ENCODE peak calls at places on chromosome 15, in six cellular contexts. One of them, this sample, is unnamed.

GRCh38 chr15:58933311-58934113 is at the start of gene SLTM:
- DNase-seq in foreskin fibroblast: peak
- DNase-seq in endothelial cell: peak
- DNase-seq in transverse colon: peak
- DNase-seq in endothelial cell of umbilical vein: peak
- DNase-seq in psoas muscle: peak
- DNase-seq in this sample: peak

GRCh38 chr15:79738198-79738597 is 158.6 kb downstream of the MTHFS start:
- DNase-seq in foreskin fibroblast: no peak
- DNase-seq in endothelial cell: no peak
- DNase-seq in transverse colon: no peak
- DNase-seq in endothelial cell of umbilical vein: no peak
- DNase-seq in psoas muscle: no peak
- DNase-seq in this sample: no peak

GRCh38 chr15:67542192-67542461 is 376 bp upstream of the MAP2K5 start:
- DNase-seq in foreskin fibroblast: no peak
- DNase-seq in endothelial cell: peak
- DNase-seq in transverse colon: no peak
- DNase-seq in endothelial cell of umbilical vein: no peak
- DNase-seq in psoas muscle: no peak
- DNase-seq in this sample: no peak

GRCh38 chr15:92714071-92714456 is 58.5 kb upstream of the FAM174B start:
- DNase-seq in foreskin fibroblast: peak
- DNase-seq in endothelial cell: peak
- DNase-seq in transverse colon: no peak
- DNase-seq in endothelial cell of umbilical vein: peak
- DNase-seq in psoas muscle: no peak
- DNase-seq in this sample: no peak

GRCh38 chr15:81216411-81216810 is 19.7 kb downstream of the IL16 start:
- DNase-seq in foreskin fibroblast: no peak
- DNase-seq in endothelial cell: no peak
- DNase-seq in transverse colon: no peak
- DNase-seq in endothelial cell of umbilical vein: no peak
- DNase-seq in psoas muscle: no peak
- DNase-seq in this sample: no peak

GRCh38 chr15:40415226-40415625 is 9.6 kb downstream of the IVD start:
- DNase-seq in foreskin fibroblast: no peak
- DNase-seq in endothelial cell: no peak
- DNase-seq in transverse colon: no peak
- DNase-seq in endothelial cell of umbilical vein: no peak
- DNase-seq in psoas muscle: no peak
- DNase-seq in this sample: no peak

GRCh38 chr15:23801881-23802280 is 114.8 kb upstream of the NDN start:
- DNase-seq in foreskin fibroblast: no peak
- DNase-seq in endothelial cell: no peak
- DNase-seq in transverse colon: no peak
- DNase-seq in endothelial cell of umbilical vein: no peak
- DNase-seq in psoas muscle: no peak
- DNase-seq in this sample: no peak

GRCh38 chr15:29103825-29104565 is 165.6 kb downstream of the NSMCE3 start:
- DNase-seq in foreskin fibroblast: peak
- DNase-seq in endothelial cell: peak
- DNase-seq in transverse colon: peak
- DNase-seq in endothelial cell of umbilical vein: peak
- DNase-seq in psoas muscle: peak
- DNase-seq in this sample: no peak

GRCh38 chr15:41971089-41971892 is 1.1 kb downstream of the EHD4 start:
- DNase-seq in foreskin fibroblast: peak
- DNase-seq in endothelial cell: peak
- DNase-seq in transverse colon: peak
- DNase-seq in endothelial cell of umbilical vein: peak
- DNase-seq in psoas muscle: peak
- DNase-seq in this sample: peak
- TF ChIP-seq CTCF in foreskin fibroblast: no peak
- TF ChIP-seq CTCF in endothelial cell: no peak
- TF ChIP-seq CTCF in transverse colon: peak
- TF ChIP-seq CTCF in endothelial cell of umbilical vein: peak
- TF ChIP-seq CTCF in psoas muscle: no peak
- TF ChIP-seq CTCF in this sample: no peak

DNA sequence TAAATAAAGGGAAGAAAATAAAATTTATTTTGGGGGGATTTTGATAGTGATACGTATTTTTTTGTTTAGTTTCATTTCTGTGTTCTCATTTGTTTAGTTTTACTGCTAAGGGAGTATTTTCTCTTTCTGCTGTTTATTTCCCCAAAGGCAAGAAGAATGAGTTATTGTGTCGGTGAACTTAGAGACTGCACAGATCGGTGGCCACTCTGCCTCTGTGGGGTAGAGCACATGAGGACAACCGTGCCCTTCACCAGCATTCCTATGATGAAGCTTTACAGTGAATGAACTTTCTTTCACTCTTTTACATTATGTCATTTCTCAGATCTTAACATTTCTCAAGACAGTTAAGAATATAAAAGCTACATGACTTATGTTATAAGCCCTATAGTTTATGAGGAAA is 214.4 kb downstream of the OCA2 start:
- DNase-seq in foreskin fibroblast: no peak
- DNase-seq in endothelial cell: no peak
- DNase-seq in transverse colon: no peak
- DNase-seq in endothelial cell of umbilical vein: no peak
- DNase-seq in psoas muscle: no peak
- DNase-seq in this sample: no peak
- TF ChIP-seq CTCF in foreskin fibroblast: no peak
- TF ChIP-seq CTCF in endothelial cell: no peak
- TF ChIP-seq CTCF in transverse colon: no peak
- TF ChIP-seq CTCF in endothelial cell of umbilical vein: no peak
- TF ChIP-seq CTCF in psoas muscle: no peak
- TF ChIP-seq CTCF in this sample: no peak

GRCh38 chr15:74839526-74840395 is 3.2 kb downstream of the ULK3 start:
- DNase-seq in foreskin fibroblast: no peak
- DNase-seq in endothelial cell: no peak
- DNase-seq in transverse colon: no peak
- DNase-seq in endothelial cell of umbilical vein: no peak
- DNase-seq in psoas muscle: no peak
- DNase-seq in this sample: no peak
- TF ChIP-seq CTCF in foreskin fibroblast: no peak
- TF ChIP-seq CTCF in endothelial cell: no peak
- TF ChIP-seq CTCF in transverse colon: no peak
- TF ChIP-seq CTCF in endothelial cell of umbilical vein: no peak
- TF ChIP-seq CTCF in psoas muscle: no peak
- TF ChIP-seq CTCF in this sample: no peak

DNA sequence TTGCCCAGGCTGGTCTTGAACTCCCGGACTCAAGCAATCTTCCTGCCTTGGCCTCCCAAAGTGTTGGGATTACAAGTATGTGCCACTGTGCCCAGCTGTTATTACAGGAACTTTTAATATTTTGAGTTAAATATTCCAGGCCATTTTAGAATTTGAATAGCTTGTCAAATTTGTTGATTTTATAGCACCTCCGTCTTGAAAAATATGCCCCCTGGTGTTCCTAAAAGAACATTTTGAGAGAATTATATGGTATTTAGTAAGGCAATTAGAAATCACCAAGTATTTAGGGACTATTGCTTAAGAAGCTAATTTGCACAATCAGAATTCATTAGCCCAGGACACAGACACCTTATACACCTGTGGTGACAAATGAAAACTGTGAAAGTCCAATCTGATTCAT is 23.7 kb downstream of the PDE8A start:
- DNase-seq in foreskin fibroblast: no peak
- DNase-seq in endothelial cell: no peak
- DNase-seq in transverse colon: no peak
- DNase-seq in endothelial cell of umbilical vein: no peak
- DNase-seq in psoas muscle: no peak
- DNase-seq in this sample: no peak
- TF ChIP-seq CTCF in foreskin fibroblast: no peak
- TF ChIP-seq CTCF in endothelial cell: peak
- TF ChIP-seq CTCF in transverse colon: no peak
- TF ChIP-seq CTCF in endothelial cell of umbilical vein: no peak
- TF ChIP-seq CTCF in psoas muscle: no peak
- TF ChIP-seq CTCF in this sample: no peak

GRCh38 chr15:62027916-62028315 is 32.3 kb downstream of the VPS13C start:
- DNase-seq in foreskin fibroblast: no peak
- DNase-seq in endothelial cell: no peak
- DNase-seq in transverse colon: no peak
- DNase-seq in endothelial cell of umbilical vein: no peak
- DNase-seq in psoas muscle: no peak
- DNase-seq in this sample: no peak

GRCh38 chr15:62020576-62021160 is 39.6 kb downstream of the VPS13C start:
- DNase-seq in foreskin fibroblast: no peak
- DNase-seq in endothelial cell: no peak
- DNase-seq in transverse colon: no peak
- DNase-seq in endothelial cell of umbilical vein: no peak
- DNase-seq in psoas muscle: no peak
- DNase-seq in this sample: no peak

GRCh38 chr15:62026707-62027565 is 33.3 kb downstream of the VPS13C start:
- DNase-seq in foreskin fibroblast: no peak
- DNase-seq in endothelial cell: no peak
- DNase-seq in transverse colon: no peak
- DNase-seq in endothelial cell of umbilical vein: no peak
- DNase-seq in psoas muscle: no peak
- DNase-seq in this sample: no peak

DNA sequence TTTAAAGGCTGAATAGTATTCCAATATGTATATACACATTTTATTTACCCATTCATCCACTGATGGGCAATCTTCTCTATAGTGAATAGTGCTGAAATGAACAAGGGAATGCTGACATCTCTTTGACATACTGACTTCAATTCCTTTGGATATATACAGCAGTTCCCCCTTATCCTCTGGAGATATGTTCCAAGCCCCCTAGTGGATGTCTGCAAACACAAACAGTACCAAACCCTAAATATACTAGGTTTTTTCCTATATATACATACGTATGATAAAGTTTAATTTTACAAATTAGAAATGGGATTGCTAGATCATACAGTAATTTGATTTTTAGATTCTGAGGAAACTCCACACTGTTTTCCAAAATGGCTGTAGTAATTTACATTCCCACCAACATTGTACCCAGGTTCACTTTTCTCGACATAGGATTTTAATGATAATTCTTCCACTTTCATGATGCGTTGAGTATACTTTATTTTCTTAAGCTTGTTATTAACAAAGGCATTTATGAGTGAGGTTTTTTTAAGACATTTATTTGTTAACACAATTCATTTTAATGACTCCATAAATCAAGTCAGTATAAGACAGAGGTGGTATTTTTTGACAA is 38.2 kb downstream of the VPS13C start:
- DNase-seq in foreskin fibroblast: no peak
- DNase-seq in endothelial cell: no peak
- DNase-seq in transverse colon: no peak
- DNase-seq in endothelial cell of umbilical vein: no peak
- DNase-seq in psoas muscle: no peak
- DNase-seq in this sample: peak
- TF ChIP-seq CTCF in foreskin fibroblast: peak
- TF ChIP-seq CTCF in endothelial cell: peak
- TF ChIP-seq CTCF in transverse colon: no peak
- TF ChIP-seq CTCF in endothelial cell of umbilical vein: peak
- TF ChIP-seq CTCF in psoas muscle: no peak
- TF ChIP-seq CTCF in this sample: peak

GRCh38 chr15:78509726-78510312 is 2.4 kb downstream of the HYKK start:
- DNase-seq in foreskin fibroblast: no peak
- DNase-seq in endothelial cell: no peak
- DNase-seq in transverse colon: no peak
- DNase-seq in endothelial cell of umbilical vein: no peak
- DNase-seq in psoas muscle: no peak
- DNase-seq in this sample: no peak
- TF ChIP-seq CTCF in foreskin fibroblast: no peak
- TF ChIP-seq CTCF in endothelial cell: no peak
- TF ChIP-seq CTCF in transverse colon: no peak
- TF ChIP-seq CTCF in endothelial cell of umbilical vein: no peak
- TF ChIP-seq CTCF in psoas muscle: no peak
- TF ChIP-seq CTCF in this sample: no peak

DNA sequence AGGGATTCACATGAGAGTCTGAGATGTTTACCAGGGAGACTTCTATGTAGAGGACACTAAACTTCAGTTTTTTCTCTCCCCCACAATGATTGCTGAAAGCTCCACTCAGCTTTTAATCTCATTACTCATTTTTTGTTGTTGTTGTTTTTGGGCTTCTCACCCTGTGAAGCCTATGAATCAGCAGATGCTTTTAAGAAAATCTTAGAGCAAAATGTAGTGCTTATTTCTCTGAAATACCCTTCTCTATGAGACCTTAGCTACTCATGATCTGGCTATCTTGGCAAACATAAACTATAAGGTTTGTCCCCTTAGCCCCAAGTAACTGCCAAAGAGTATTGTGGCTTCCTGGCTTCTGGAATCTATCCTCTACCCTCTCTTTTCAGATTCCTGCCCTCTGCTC is 537.3 kb downstream of the OCA2 start:
- DNase-seq in foreskin fibroblast: no peak
- DNase-seq in endothelial cell: no peak
- DNase-seq in transverse colon: no peak
- DNase-seq in endothelial cell of umbilical vein: no peak
- DNase-seq in psoas muscle: no peak
- DNase-seq in this sample: no peak
- TF ChIP-seq CTCF in foreskin fibroblast: no peak
- TF ChIP-seq CTCF in endothelial cell: no peak
- TF ChIP-seq CTCF in transverse colon: no peak
- TF ChIP-seq CTCF in endothelial cell of umbilical vein: no peak
- TF ChIP-seq CTCF in psoas muscle: no peak
- TF ChIP-seq CTCF in this sample: no peak

GRCh38 chr15:53976844-53977392 is 1.3 kb upstream of the UNC13C start:
- DNase-seq in foreskin fibroblast: no peak
- DNase-seq in endothelial cell: peak
- DNase-seq in transverse colon: no peak
- DNase-seq in endothelial cell of umbilical vein: no peak
- DNase-seq in psoas muscle: peak
- DNase-seq in this sample: peak
- TF ChIP-seq CTCF in foreskin fibroblast: no peak
- TF ChIP-seq CTCF in endothelial cell: no peak
- TF ChIP-seq CTCF in transverse colon: no peak
- TF ChIP-seq CTCF in endothelial cell of umbilical vein: no peak
- TF ChIP-seq CTCF in psoas muscle: no peak
- TF ChIP-seq CTCF in this sample: peak

GRCh38 chr15:37880009-37880834 is 54.2 kb upstream of the TMCO5A start:
- DNase-seq in foreskin fibroblast: peak
- DNase-seq in endothelial cell: peak
- DNase-seq in transverse colon: no peak
- DNase-seq in endothelial cell of umbilical vein: peak
- DNase-seq in psoas muscle: no peak
- DNase-seq in this sample: peak
- TF ChIP-seq CTCF in foreskin fibroblast: peak
- TF ChIP-seq CTCF in endothelial cell: peak
- TF ChIP-seq CTCF in transverse colon: peak
- TF ChIP-seq CTCF in endothelial cell of umbilical vein: peak
- TF ChIP-seq CTCF in psoas muscle: peak
- TF ChIP-seq CTCF in this sample: no peak

DNA sequence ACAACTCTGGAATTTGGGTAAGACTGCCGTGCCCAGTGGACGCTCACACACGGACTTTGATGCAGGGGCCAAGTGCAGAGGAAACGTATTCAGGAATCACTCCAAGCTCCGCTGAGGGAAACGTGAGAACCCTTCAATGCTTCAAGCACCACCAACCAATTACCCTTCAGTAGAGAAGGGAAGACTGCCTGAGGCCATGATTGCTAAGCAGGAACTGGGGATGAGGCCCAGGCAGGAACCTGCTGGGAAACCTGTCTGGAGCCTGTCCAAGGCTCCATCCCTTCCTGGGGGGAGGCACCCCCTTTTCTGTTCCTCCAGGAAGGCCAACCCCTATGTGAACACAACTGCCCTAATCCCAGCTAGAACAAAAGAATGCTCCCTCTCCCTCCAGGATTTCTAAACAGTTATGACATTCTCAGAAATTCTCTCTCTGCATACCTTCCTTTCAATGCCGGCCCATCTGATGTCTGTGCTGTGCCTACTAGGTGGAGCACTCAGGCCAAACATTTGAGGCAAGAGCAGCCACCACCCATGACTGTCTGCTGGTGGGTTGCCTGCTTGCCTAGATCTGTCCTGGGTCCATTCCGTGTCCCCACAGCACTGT is 149.6 kb downstream of the ADAMTS17 start:
- DNase-seq in foreskin fibroblast: no peak
- DNase-seq in endothelial cell: no peak
- DNase-seq in transverse colon: no peak
- DNase-seq in endothelial cell of umbilical vein: no peak
- DNase-seq in psoas muscle: no peak
- DNase-seq in this sample: no peak
- TF ChIP-seq CTCF in foreskin fibroblast: no peak
- TF ChIP-seq CTCF in endothelial cell: no peak
- TF ChIP-seq CTCF in transverse colon: no peak
- TF ChIP-seq CTCF in endothelial cell of umbilical vein: no peak
- TF ChIP-seq CTCF in psoas muscle: no peak
- TF ChIP-seq CTCF in this sample: no peak

This sample was measured in Calu3.